ENCODE peak calls at places on chromosomes 11 and 22, in seven cellular contexts. I is caudate nucleus; S is left ventricle myocardium inferior; Z is uterus; R is CD4-positive, CD25-positive, alpha-beta regulatory T cell; E is small intestine; J is heart left ventricle. X is an unnamed sample.

GRCh38 chr11:57248780-57249383 is 11.8 kb upstream of the APLNR start:
- DNase-seq in I (no peak), S (peak; percentile 67), Z (peak; percentile 63), R (no peak), E (peak; percentile 33), J (peak; percentile 76), X (peak; percentile 58)

GRCh38 chr11:93054279-93054678 is 84.8 kb downstream of the MTNR1B start:
- DNase-seq in I (no peak), S (no peak), Z (no peak), R (no peak), E (no peak), J (no peak), X (no peak)

GRCh38 chr11:77113382-77114088 is 10.9 kb downstream of the OMP start:
- DNase-seq in I (no peak), S (no peak), Z (no peak), R (no peak), E (peak; percentile 51), J (no peak), X (no peak)

GRCh38 chr22:21766933-21767462 is 31.4 kb upstream of the YPEL1 start:
- DNase-seq in I (no peak), S (no peak), Z (no peak), R (no peak), E (peak; percentile 60), J (no peak), X (no peak)

GRCh38 chr11:35280727-35281126 is 138.6 kb downstream of the SLC1A2 start:
- DNase-seq in I (no peak), S (no peak), Z (no peak), R (no peak), E (no peak), J (no peak), X (no peak)

GRCh38 chr11:113213549-113213948 is 100.8 kb upstream of the TTC12 start:
- DNase-seq in I (no peak), S (no peak), Z (no peak), R (no peak), E (no peak), J (no peak), X (no peak)

GRCh38 chr11:113131036-113131775 is 170.0 kb downstream of the NCAM1 start:
- DNase-seq in I (no peak), S (no peak), Z (no peak), R (no peak), E (no peak), J (no peak), X (no peak)

GRCh38 chr22:19818264-19819208 is 36.1 kb downstream of the GNB1L start:
- DNase-seq in I (no peak), S (no peak), Z (no peak), R (no peak), E (no peak), J (no peak), X (peak; percentile 5)

GRCh38 chr11:125773516-125773915 is 5.1 kb downstream of the PATE2 start:
- DNase-seq in I (no peak), S (no peak), Z (no peak), R (no peak), E (no peak), J (no peak), X (no peak)

GRCh38 chr11:125390949-125391348 is 105.1 kb downstream of the FEZ1 start:
- DNase-seq in I (no peak), S (no peak), Z (no peak), R (no peak), E (no peak), J (no peak), X (no peak)

GRCh38 chr11:83720675-83721074 is 434.5 kb upstream of the CCDC90B start:
- DNase-seq in I (no peak), S (no peak), Z (no peak), R (no peak), E (no peak), J (no peak), X (no peak)

GRCh38 chr11:20754957-20755356 is 85.6 kb downstream of the NELL1 start:
- DNase-seq in I (no peak), S (no peak), Z (no peak), R (no peak), E (no peak), J (no peak), X (no peak)

GRCh38 chr22:26671317-26672059 is 14.1 kb downstream of the MIAT start:
- DNase-seq in I (no peak), S (no peak), Z (peak; percentile 29), R (peak; percentile 73), E (peak; percentile 50), J (peak; percentile 43), X (no peak)

GRCh38 chr11:62544521-62545436 is 1.8 kb downstream of the AHNAK start:
- DNase-seq in I (no peak), S (peak; percentile 53), Z (no peak), R (no peak), E (peak; percentile 51), J (peak; percentile 60), X (no peak)

GRCh38 chr11:67438121-67438902 is 830 bp upstream of the PTPRCAP start:
- DNase-seq in I (no peak), S (no peak), Z (no peak), R (peak; percentile 76), E (peak; percentile 31), J (no peak), X (no peak)

GRCh38 chr11:17927041-17927440 is 85.8 kb downstream of the SERGEF start:
- DNase-seq in I (no peak), S (no peak), Z (no peak), R (no peak), E (no peak), J (no peak), X (no peak)

GRCh38 chr11:413120-414081 is 1.4 kb downstream of the SIGIRR start:
- DNase-seq in I (no peak), S (no peak), Z (no peak), R (no peak), E (peak; percentile 45), J (no peak), X (no peak)
- H3K27ac ChIP-seq in I (no peak overlapping the region), S (no peak overlapping the region), Z (no peak overlapping the region), R (no peak overlapping the region), E (peak overlapping the region; percentile 1), J (no peak overlapping the region), X (no peak overlapping the region)

GRCh38 chr11:132111781-132112380 is 741.5 kb downstream of the NTM start:
- DNase-seq in I (no peak), S (no peak), Z (no peak), R (no peak), E (no peak), J (no peak), X (no peak)
- H3K27ac ChIP-seq in I (no peak overlapping the region), S (peak overlapping the region; percentile 78), Z (no peak overlapping the region), R (no peak overlapping the region), E (peak overlapping the region; percentile 8), J (peak overlapping the region; percentile 39), X (peak overlapping the region; percentile 7)

GRCh38 chr11:128894296-128894681 is 3.1 kb downstream of the KCNJ5 start:
- DNase-seq in I (no peak), S (no peak), Z (no peak), R (no peak), E (no peak), J (no peak), X (no peak)

GRCh38 chr11:128894685-128895084 is 3.5 kb downstream of the KCNJ5 start:
- DNase-seq in I (no peak), S (peak; percentile 71), Z (no peak), R (no peak), E (peak; percentile 81), J (peak; percentile 78), X (no peak)

GRCh38 chr11:128895505-128895904 is 4.3 kb downstream of the KCNJ5 start:
- DNase-seq in I (no peak), S (no peak), Z (no peak), R (no peak), E (no peak), J (no peak), X (no peak)

GRCh38 chr11:128892866-128893565 is 1.9 kb downstream of the KCNJ5 start:
- DNase-seq in I (no peak), S (no peak), Z (no peak), R (no peak), E (no peak), J (no peak), X (no peak)

DNA sequence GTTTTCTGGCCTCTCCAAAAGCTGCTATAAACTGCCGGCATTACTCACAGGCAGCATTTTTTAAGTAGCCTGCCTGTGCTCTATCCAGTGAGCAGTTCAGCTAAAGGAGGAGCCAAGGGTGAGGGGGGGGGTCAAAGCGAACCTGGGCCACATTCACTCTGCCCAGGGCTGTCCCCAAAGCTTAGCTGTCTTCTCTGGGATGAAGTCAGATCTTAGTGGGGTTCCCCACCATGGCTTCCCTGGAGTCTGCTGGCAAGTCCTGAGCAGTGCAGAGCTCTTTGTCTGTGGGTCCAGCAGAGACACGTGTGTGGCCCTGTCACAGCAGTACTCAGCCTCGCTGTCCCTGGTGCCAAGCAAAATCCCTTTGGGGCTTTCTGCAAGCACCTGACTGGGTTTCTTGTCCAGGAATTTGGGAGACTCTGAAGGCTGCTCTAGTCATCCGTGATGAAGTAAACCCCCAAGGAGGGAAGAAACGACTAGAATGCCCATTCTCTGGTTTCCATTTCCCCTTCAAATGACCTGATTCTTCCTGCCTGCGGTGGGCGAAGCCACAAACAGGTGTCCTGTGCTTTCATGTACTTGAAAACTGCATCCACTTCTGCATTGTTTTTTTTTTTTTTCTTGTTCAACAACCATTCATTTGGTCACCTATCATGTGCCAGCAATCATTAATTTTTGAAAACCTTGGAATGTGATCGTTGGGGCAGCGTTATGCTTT is 2.6 kb downstream of the KCNJ5 start:
- DNase-seq in I (no peak), S (no peak), Z (no peak), R (no peak), E (no peak), J (no peak), X (no peak)
- H3K27ac ChIP-seq in I (no peak overlapping the region), S (peak overlapping the region; percentile 83), Z (no peak overlapping the region), R (no peak overlapping the region), E (no peak overlapping the region), J (peak overlapping the region; percentile 69), X (no peak overlapping the region)

DNA sequence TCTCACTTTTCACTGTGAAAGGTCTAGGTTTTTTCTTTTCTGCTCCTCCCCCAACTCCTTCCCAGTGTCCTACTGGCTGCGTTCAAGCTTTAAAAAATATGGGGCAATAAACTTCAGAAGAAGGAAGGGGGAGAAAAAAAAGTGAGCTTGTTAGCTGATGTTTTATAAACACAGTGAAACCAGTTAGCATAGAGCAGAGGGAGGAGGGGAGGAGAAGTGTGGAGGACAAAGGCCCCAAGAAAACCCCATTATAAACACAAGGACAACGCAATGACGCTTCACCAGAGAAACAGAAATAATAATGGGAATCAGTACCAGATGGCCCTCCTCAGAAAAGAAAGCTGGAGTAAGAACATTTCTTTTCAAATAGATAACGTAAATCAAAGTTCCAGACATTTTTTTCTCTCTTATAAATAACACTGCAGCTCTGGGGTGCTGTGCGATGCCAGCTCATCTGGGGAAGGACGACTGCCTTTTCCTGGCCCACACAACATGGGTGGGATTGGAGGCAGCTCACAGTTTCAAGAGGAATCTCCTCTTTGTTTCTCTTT is 235.3 kb upstream of the NARS2 start:
- DNase-seq in I (no peak), S (no peak), Z (no peak), R (no peak), E (no peak), J (no peak), X (no peak)
- H3K27ac ChIP-seq in I (peak overlapping the region; percentile 1), S (peak overlapping the region; percentile 25), Z (peak overlapping the region; percentile 67), R (no peak overlapping the region), E (peak overlapping the region; percentile 81), J (peak overlapping the region; percentile 9), X (peak overlapping the region; percentile 46)

X was measured in dorsolateral prefrontal cortex.